ENCODE peak calls at places on chromosomes 1 and 21, in seven cellular contexts. W is psoas muscle, X is cardiac muscle cell, L is HCT116, B is stomach, P is fibroblast of lung, Y is AG09319. G is an unnamed sample.

GRCh38 chr1:228280106-228280901 is 72.5 kb downstream of the OBSCN start:
- DNase-seq in W (peak), B (no peak), Y (no peak), X (no peak), L (no peak), P (no peak), G (no peak)

GRCh38 chr1:239987103-239987745 is 104.5 kb upstream of the FMN2 start:
- DNase-seq in L (peak), X (peak), Y (peak), P (peak), B (peak), W (no peak), G (peak)

GRCh38 chr1:112508242-112509004 is at the start of gene WNT2B:
- DNase-seq in B (peak), Y (no peak), P (no peak), X (peak), L (no peak), W (peak), G (no peak)

GRCh38 chr1:232329103-232329788 is 300.7 kb downstream of the SIPA1L2 start:
- DNase-seq in X (no peak), Y (no peak), L (no peak), B (no peak), W (no peak), P (no peak), G (no peak)

GRCh38 chr21:41366522-41367151 is 4.8 kb downstream of the MX2 start:
- DNase-seq in B (peak), W (peak), L (no peak), X (no peak), P (peak), Y (no peak), G (peak)

GRCh38 chr21:35314896-35315582 is 265.9 kb upstream of the RUNX1 start:
- DNase-seq in P (peak), Y (no peak), W (no peak), X (no peak), L (no peak), B (no peak), G (no peak)

GRCh38 chr21:30779269-30779668 is 24.0 kb upstream of the KRTAP21-1 start:
- DNase-seq in B (no peak), L (no peak), Y (no peak), P (no peak), W (no peak), X (no peak), G (no peak)

GRCh38 chr1:61184035-61184713 is 101.8 kb downstream of the NFIA start:
- DNase-seq in X (peak), W (peak), B (peak), Y (peak), P (peak), L (no peak), G (peak)

GRCh38 chr1:86258106-86258505 is 101.5 kb upstream of the COL24A1 start:
- DNase-seq in Y (no peak), B (no peak), L (no peak), X (no peak), P (peak), W (no peak), G (peak)

GRCh38 chr1:150895618-150896017 is 8.7 kb downstream of the CTXND2 start:
- DNase-seq in X (no peak), P (peak), Y (no peak), W (peak), B (no peak), L (peak), G (peak)

GRCh38 chr21:31557956-31558838 is 101.3 kb upstream of the SOD1 start:
- DNase-seq in L (no peak), W (peak), B (no peak), Y (no peak), P (peak), X (no peak), G (peak)

GRCh38 chr1:11053758-11054137 is 6.1 kb downstream of the SRM start:
- DNase-seq in Y (no peak), W (peak), B (no peak), P (peak), X (peak), L (no peak), G (no peak)

GRCh38 chr1:20485527-20486456 is at the start of gene CAMK2N1:
- DNase-seq in L (no peak), X (peak), P (peak), Y (no peak), B (peak), W (peak), G (no peak)

GRCh38 chr1:15825800-15826199 is 18.4 kb upstream of the UQCRHL start:
- DNase-seq in B (no peak), Y (peak), X (no peak), L (no peak), P (peak), W (no peak), G (no peak)

GRCh38 chr1:36448530-36449051 is 1.7 kb downstream of the OSCP1 start:
- DNase-seq in W (no peak), L (no peak), B (no peak), Y (no peak), X (no peak), P (no peak), G (no peak)
- TF ChIP-seq CTCF in W (no peak), L (no peak), B (no peak), Y (no peak), X (no peak), P (no peak), G (no peak)

GRCh38 chr1:179599623-179600249 is 8.1 kb downstream of the TDRD5 start:
- DNase-seq in W (no peak), B (no peak), P (peak), L (peak), Y (no peak), X (peak), G (peak)
- TF ChIP-seq CTCF in W (peak), B (no peak), P (peak), L (peak), Y (peak), X (peak), G (peak)

GRCh38 chr1:230087722-230088115 is 20.7 kb downstream of the GALNT2 start:
- DNase-seq in L (no peak), X (no peak), B (no peak), P (peak), W (no peak), Y (no peak), G (no peak)

GRCh38 chr1:230084408-230085177 is 17.6 kb downstream of the GALNT2 start:
- DNase-seq in L (peak), W (peak), B (peak), Y (peak), P (peak), X (no peak), G (peak)

GRCh38 chr1:230085178-230085515 is 18.1 kb downstream of the GALNT2 start:
- DNase-seq in W (no peak), P (peak), B (no peak), X (no peak), L (no peak), Y (no peak), G (no peak)

GRCh38 chr1:230087034-230087721 is 20.1 kb downstream of the GALNT2 start:
- DNase-seq in X (no peak), L (no peak), W (no peak), P (no peak), Y (no peak), B (no peak), G (no peak)

DNA sequence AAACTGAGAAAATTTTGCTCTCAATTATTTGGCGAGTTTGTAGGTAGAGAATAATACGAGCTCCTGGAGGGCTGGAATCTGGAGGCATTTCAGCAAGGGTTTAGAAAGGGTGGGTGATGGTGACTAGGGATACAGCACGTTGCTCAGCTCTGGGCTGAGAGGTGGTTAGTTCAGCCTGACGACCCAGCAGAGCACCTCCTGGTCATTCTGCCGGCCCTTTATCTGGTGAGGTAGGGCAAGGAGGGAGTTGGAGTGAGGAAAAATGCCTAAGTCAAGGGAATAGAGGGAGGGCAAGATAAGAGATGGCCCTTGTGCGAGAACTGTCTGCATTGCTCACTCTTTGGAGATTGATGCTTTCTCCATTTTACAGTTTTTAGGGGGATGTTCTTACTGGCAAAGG is 19.1 kb downstream of the GALNT2 start:
- DNase-seq in L (no peak), Y (no peak), W (no peak), X (no peak), B (no peak), P (peak), G (no peak)
- TF ChIP-seq CTCF in L (no peak), Y (no peak), W (no peak), X (no peak), B (no peak), P (no peak), G (no peak)

GRCh38 chr1:3657096-3657475 is 4.8 kb downstream of the TP73 start:
- DNase-seq in Y (no peak), X (no peak), B (no peak), L (no peak), W (no peak), P (no peak), G (no peak)

GRCh38 chr1:3658231-3658615 is 5.9 kb downstream of the TP73 start:
- DNase-seq in P (no peak), X (no peak), L (no peak), B (no peak), W (no peak), Y (no peak), G (no peak)

GRCh38 chr1:3657578-3658230 is 5.4 kb downstream of the TP73 start:
- DNase-seq in B (no peak), W (no peak), Y (no peak), P (no peak), L (no peak), X (no peak), G (no peak)

GRCh38 chr1:3660704-3661103 is 8.4 kb downstream of the TP73 start:
- DNase-seq in L (no peak), B (no peak), Y (no peak), X (no peak), P (no peak), W (no peak), G (no peak)

DNA sequence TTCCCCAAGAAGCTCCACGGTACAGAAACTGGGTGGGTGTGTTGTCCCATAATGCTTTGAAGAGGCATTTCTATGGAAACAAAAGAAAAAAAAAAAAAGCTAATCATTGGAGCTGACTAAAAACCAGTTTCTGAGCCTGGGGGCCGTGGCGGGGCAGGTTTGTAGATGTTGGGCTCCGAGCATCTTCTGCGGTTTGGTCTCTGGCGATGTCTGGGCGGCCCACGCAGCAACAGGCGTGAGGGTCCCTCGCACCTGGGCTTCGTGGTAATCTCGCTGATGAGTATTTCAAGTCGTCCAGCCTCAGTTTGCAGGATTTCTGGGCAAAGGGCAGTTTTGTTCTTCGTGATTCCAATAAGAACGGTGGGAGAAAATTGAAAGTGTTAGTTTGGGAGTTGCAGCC is 6.8 kb downstream of the TP73 start:
- DNase-seq in Y (no peak), X (no peak), B (no peak), P (no peak), L (no peak), W (no peak), G (no peak)
- TF ChIP-seq CTCF in Y (no peak), X (no peak), B (no peak), P (no peak), L (no peak), W (no peak), G (no peak)